ENCODE peak calls at places on chromosomes 4 and X, in seven cellular contexts. Z, B, X, R, M, S and A are unnamed samples.
A peak's percentile ranks its signal among the peaks of the same experiment; 100 is the strongest.

GRCh38 chr4:27046851-27047250 is 186.2 kb downstream of the STIM2 start:
- DNase-seq in B (no peak), X (no peak), M (no peak), Z (no peak), S (no peak), R (no peak), A (no peak)

GRCh38 chrX:48648299-48648698 is 35.3 kb upstream of the WAS start:
- DNase-seq in Z (peak; percentile 71), M (peak; percentile 54), S (peak; percentile 77), B (peak; percentile 66), X (peak; percentile 59), R (peak; percentile 37), A (no peak)

GRCh38 chrX:7088968-7089615 is 58.4 kb upstream of the STS start:
- DNase-seq in B (peak; percentile 27), M (peak; percentile 26), S (peak; percentile 57), Z (peak; percentile 76), R (peak; percentile 48), X (peak; percentile 28), A (no peak)

GRCh38 chr4:185332575-185333464 is 62.9 kb downstream of the LRP2BP start:
- DNase-seq in M (no peak), S (no peak), X (no peak), Z (peak; percentile 7), B (peak; percentile 89), R (no peak), A (no peak)

GRCh38 chrX:120200851-120201250 is 42.4 kb downstream of the RHOXF2 start:
- DNase-seq in S (peak; percentile 12), Z (no peak), B (no peak), R (no peak), X (no peak), M (no peak), A (no peak)

GRCh38 chrX:115892787-115893671 is 277.5 kb upstream of the AGTR2 start:
- DNase-seq in S (peak; percentile 38), X (peak; percentile 71), R (no peak), Z (no peak), B (peak; percentile 44), M (peak; percentile 62), A (peak; percentile 40)

GRCh38 chrX:137483554-137483953 is 82.4 kb upstream of the ZIC3 start:
- DNase-seq in S (no peak), R (no peak), X (no peak), Z (no peak), M (no peak), B (no peak), A (no peak)

GRCh38 chr4:123352240-123352945 is 44.2 kb upstream of the SPRY1 start:
- DNase-seq in Z (peak; percentile 38), S (no peak), B (no peak), M (no peak), R (no peak), X (no peak), A (no peak)

GRCh38 chrX:139720136-139720535 is 12.2 kb upstream of the MCF2 start:
- DNase-seq in R (no peak), Z (no peak), M (peak; percentile 53), B (no peak), S (peak; percentile 59), X (peak; percentile 15), A (no peak)

GRCh38 chrX:68914337-68914989 is 85.6 kb downstream of the EFNB1 start:
- DNase-seq in Z (no peak), R (no peak), M (peak; percentile 57), X (no peak), S (peak; percentile 38), B (no peak), A (no peak)

GRCh38 chr4:100095729-100096595 is 94.3 kb downstream of the DDIT4L start:
- DNase-seq in R (peak; percentile 84), Z (peak; percentile 53), X (peak; percentile 74), B (peak; percentile 63), M (peak; percentile 77), S (peak; percentile 83), A (peak; percentile 69)

GRCh38 chr4:6573986-6574746 is 823 bp upstream of the MAN2B2 start:
- DNase-seq in X (no peak), R (no peak), B (no peak), M (no peak), S (peak; percentile 19), Z (peak; percentile 31), A (no peak)

GRCh38 chrX:150363561-150364346 is 637 bp downstream of the MAMLD1 start:
- DNase-seq in B (no peak), S (peak; percentile 59), Z (no peak), X (peak; percentile 45), R (peak; percentile 55), M (peak; percentile 63), A (no peak)

GRCh38 chr4:168449740-168450442 is 30.4 kb downstream of the DDX60L start:
- DNase-seq in S (no peak), X (peak; percentile 84), M (no peak), B (no peak), R (no peak), Z (no peak), A (no peak)

GRCh38 chr4:169337510-169337909 is 66.8 kb upstream of the SH3RF1 start:
- DNase-seq in S (no peak), Z (no peak), M (no peak), R (no peak), X (peak; percentile 32), B (no peak), A (no peak)

GRCh38 chrX:117274943-117275342 is 812.2 kb upstream of the CT83 start:
- DNase-seq in M (no peak), X (no peak), Z (no peak), B (no peak), S (no peak), R (peak; percentile 4), A (no peak)

GRCh38 chr4:181662383-181662782 is 580.8 kb upstream of the TENM3 start:
- DNase-seq in Z (no peak), X (no peak), M (no peak), R (no peak), S (no peak), B (no peak), A (no peak)

GRCh38 chrX:125782184-125782583 is 383.9 kb downstream of the DCAF12L2 start:
- DNase-seq in X (no peak), R (no peak), S (peak; percentile 5), B (no peak), M (no peak), Z (no peak), A (no peak)

GRCh38 chr4:179625391-179625790 is 2183.2 kb upstream of the AGA start:
- DNase-seq in Z (no peak), M (peak; percentile 18), S (no peak), R (no peak), X (peak; percentile 2), B (no peak), A (no peak)

GRCh38 chr4:36351082-36351666 is 69.8 kb downstream of the DTHD1 start:
- DNase-seq in M (peak; percentile 70), X (peak; percentile 68), R (peak; percentile 74), B (peak; percentile 75), Z (peak; percentile 58), S (peak; percentile 74), A (peak; percentile 36)

GRCh38 chr4:4182835-4183568 is 43.7 kb downstream of the OTOP1 start:
- DNase-seq in R (peak; percentile 62), X (peak; percentile 45), Z (peak; percentile 58), M (peak; percentile 80), B (peak; percentile 48), S (peak; percentile 85), A (peak; percentile 7)

DNA sequence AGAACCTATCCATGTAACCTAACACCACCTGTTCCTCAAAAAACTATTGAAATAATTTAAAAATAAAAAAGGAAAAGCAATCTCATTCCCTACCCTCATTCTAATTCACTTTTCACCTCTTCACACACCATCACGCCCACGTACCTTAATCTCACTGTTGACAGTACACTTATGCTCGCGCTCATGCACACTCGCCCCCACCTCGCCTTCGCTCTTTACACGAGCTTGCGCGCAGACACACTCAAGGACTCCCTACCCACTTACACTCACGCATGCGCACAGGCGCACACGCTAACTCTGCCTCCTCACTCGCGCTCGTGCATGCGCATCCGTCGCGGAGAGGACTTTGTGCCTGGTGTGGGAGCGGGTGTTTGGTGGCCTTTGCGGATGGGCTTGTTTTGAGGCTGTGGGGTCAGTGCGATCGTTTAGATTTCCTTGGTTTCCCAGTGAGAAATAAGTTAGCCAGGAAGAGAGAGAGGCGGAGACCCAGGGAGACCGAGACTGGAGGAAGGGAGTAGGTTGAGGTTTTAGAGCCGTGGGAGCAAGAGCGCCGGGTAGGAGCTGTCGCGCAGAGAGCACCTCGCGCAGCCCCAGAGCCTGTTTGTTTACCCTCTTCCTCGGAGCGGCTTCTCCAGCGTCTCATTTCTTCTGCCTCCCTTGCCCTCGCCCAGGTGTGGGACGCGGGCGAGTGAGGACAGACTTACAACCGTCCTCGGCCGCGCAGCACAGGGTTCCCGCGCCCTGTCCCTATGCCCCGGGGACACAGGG is 8.1 kb upstream of the GSX2 start:
- DNase-seq in M (peak; percentile 64), R (peak; percentile 84), Z (peak; percentile 84), X (peak; percentile 73), B (peak; percentile 59), S (peak; percentile 63), A (no peak)
- TF ChIP-seq EZH2phosphoT487 in M (peak; percentile 77), R (no peak), Z (no peak), X (no peak), B (no peak), S (peak; percentile 43), A (no peak)

GRCh38 chrX:11040405-11040804 is 70.7 kb upstream of the HCCS start:
- DNase-seq in Z (no peak), M (no peak), S (no peak), X (no peak), R (no peak), B (no peak), A (no peak)
- TF ChIP-seq CTCF in Z (no peak), M (peak; percentile 4), S (peak; percentile 20), X (peak; percentile 34), R (no peak), B (no peak), A (no peak)

GRCh38 chr4:183798921-183799307 is 106.2 kb upstream of the STOX2 start:
- DNase-seq in X (no peak), M (peak; percentile 67), Z (no peak), R (peak; percentile 16), B (no peak), S (peak; percentile 67), A (no peak)

GRCh38 chr4:183797041-183797444 is 108.1 kb upstream of the STOX2 start:
- DNase-seq in R (peak; percentile 35), Z (no peak), X (no peak), S (peak; percentile 33), B (no peak), M (peak; percentile 35), A (no peak)

GRCh38 chr4:183801460-183802168 is 103.5 kb upstream of the STOX2 start:
- DNase-seq in S (peak; percentile 26), R (no peak), M (no peak), Z (no peak), X (no peak), B (no peak), A (no peak)

GRCh38 chr4:183798249-183798920 is 106.7 kb upstream of the STOX2 start:
- DNase-seq in M (peak; percentile 42), S (peak; percentile 45), R (peak; percentile 57), X (no peak), B (no peak), Z (no peak), A (no peak)

GRCh38 chr4:183797445-183798248 is 107.5 kb upstream of the STOX2 start:
- DNase-seq in S (peak; percentile 63), Z (no peak), R (peak; percentile 65), X (no peak), B (no peak), M (peak; percentile 73), A (no peak)
- TF ChIP-seq EZH2phosphoT487 in S (peak; percentile 58), Z (no peak), R (no peak), X (no peak), B (no peak), M (peak; percentile 22), A (no peak)

DNA sequence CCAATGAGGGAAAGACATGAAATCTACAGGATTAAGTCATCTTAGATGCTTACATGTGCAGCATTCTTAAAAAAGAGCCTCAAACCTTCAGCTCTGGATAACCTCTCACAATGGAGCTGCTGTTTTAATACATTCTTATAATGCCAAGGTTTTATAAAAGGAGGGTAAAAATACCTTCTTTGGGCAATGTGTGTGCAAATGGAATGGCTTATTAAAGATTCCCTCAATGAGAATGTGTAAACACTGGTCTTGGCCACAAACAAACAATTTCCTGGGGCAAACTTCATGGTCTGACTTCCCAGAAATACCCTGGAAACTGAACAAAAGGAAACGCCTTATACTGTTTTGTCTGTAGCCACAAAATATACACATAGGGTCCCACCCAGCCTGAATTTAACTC is 148.7 kb upstream of the INTU start:
- DNase-seq in M (no peak), X (no peak), R (no peak), Z (no peak), B (no peak), S (no peak), A (no peak)
- TF ChIP-seq CTCF in M (no peak), X (no peak), R (no peak), Z (no peak), B (no peak), S (no peak), A (no peak)